ENCODE peak calls at places on chromosome 3, in nine cellular contexts. N is NCI-H460; F is aorta; O is fibroblast of the conjunctiva; U is stimulated activated CD8-positive, alpha-beta memory T cell treated with anti-CD3 and anti-CD28 coated beads, Interleukin-4, amount 100 ng/mL, for 1 hour; W is NCI-H146; V is GM10248; A is NCI-H1436; T is CD8-positive, alpha-beta T cell. B is an unnamed sample.

GRCh38 chr3:45034612-45035252 is 8.6 kb downstream of the CLEC3B start:
- DNase-seq in N (no peak), F (peak; percentile 82), O (no peak), U (no peak), W (peak; percentile 20), V (peak; percentile 41), A (no peak), T (peak; percentile 16), B (peak; percentile 64)

GRCh38 chr3:25426408-25426807 is 1.7 kb upstream of the RARB start:
- DNase-seq in N (peak; percentile 61), F (no peak), O (no peak), U (no peak), W (no peak), V (no peak), A (no peak), T (no peak), B (peak; percentile 31)

GRCh38 chr3:52237659-52238172 is 1.2 kb downstream of the TWF2 start:
- DNase-seq in N (peak; percentile 33), F (peak; percentile 94), O (peak; percentile 80), U (no peak), W (no peak), V (no peak), A (no peak), T (no peak), B (peak; percentile 51)

GRCh38 chr3:184145120-184145524 is 10.0 kb downstream of the EIF2B5 start:
- DNase-seq in N (no peak), F (no peak), O (no peak), U (no peak), W (peak; percentile 48), V (no peak), A (peak; percentile 35), T (no peak), B (peak; percentile 70)

GRCh38 chr3:182803006-182803405 is 9.7 kb downstream of the ATP11B start:
- DNase-seq in N (no peak), F (no peak), O (no peak), U (no peak), W (no peak), V (no peak), A (no peak), T (no peak), B (no peak)

GRCh38 chr3:46812237-46812791 is 50.9 kb downstream of the MYL3 start:
- DNase-seq in N (peak; percentile 19), F (peak; percentile 92), O (peak; percentile 18), U (peak; percentile 42), W (peak; percentile 52), V (peak; percentile 58), A (no peak), T (peak; percentile 55), B (peak; percentile 14)

GRCh38 chr3:153052096-153052460 is 109.9 kb upstream of the RAP2B start:
- DNase-seq in N (peak; percentile 23), F (peak; percentile 84), O (peak; percentile 50), U (no peak), W (no peak), V (no peak), A (no peak), T (no peak), B (peak; percentile 62)

GRCh38 chr3:159948423-159949140 is 40.1 kb upstream of the IL12A start:
- DNase-seq in N (no peak), F (no peak), O (no peak), U (no peak), W (no peak), V (no peak), A (no peak), T (no peak), B (no peak)

GRCh38 chr3:49668414-49668797 is 5.7 kb upstream of the APEH start:
- DNase-seq in N (no peak), F (no peak), O (no peak), U (no peak), W (no peak), V (no peak), A (no peak), T (no peak), B (peak; percentile 44)

GRCh38 chr3:153051427-153052095 is 110.5 kb upstream of the RAP2B start:
- DNase-seq in N (peak; percentile 30), F (no peak), O (peak; percentile 14), U (no peak), W (no peak), V (no peak), A (no peak), T (no peak), B (peak; percentile 17)

GRCh38 chr3:65714138-65714537 is 324.6 kb downstream of the MAGI1 start:
- DNase-seq in N (no peak), F (no peak), O (no peak), U (no peak), W (no peak), V (no peak), A (no peak), T (no peak), B (no peak)

GRCh38 chr3:55204417-55204816 is 276.6 kb upstream of the LRTM1 start:
- DNase-seq in N (no peak), F (no peak), O (no peak), U (no peak), W (no peak), V (no peak), A (no peak), T (no peak), B (no peak)

GRCh38 chr3:33717616-33717865 is 513 bp downstream of the CLASP2 start:
- DNase-seq in N (peak; percentile 33), F (peak; percentile 91), O (peak; percentile 28), U (no peak), W (no peak), V (no peak), A (no peak), T (peak; percentile 31), B (no peak)

GRCh38 chr3:46484911-46485696 is 12.7 kb upstream of the RTP3 start:
- DNase-seq in N (no peak), F (no peak), O (no peak), U (no peak), W (peak; percentile 97), V (no peak), A (no peak), T (no peak), B (peak; percentile 82)